ENCODE peak calls at places on chromosomes 11 and 22, in six cellular contexts. M, P, N, H, F and Y are unnamed samples.

GRCh38 chr11:88553204-88553603 is 215.7 kb upstream of the CTSC start:
- DNase-seq in N (no peak), P (peak; percentile 3), M (no peak), H (no peak), F (no peak), Y (no peak)

GRCh38 chr11:82845336-82846036 is 54.7 kb downstream of the PRCP start:
- DNase-seq in P (no peak), M (no peak), H (no peak), N (no peak), F (no peak), Y (no peak)

GRCh38 chr11:33207408-33207985 is 46.2 kb upstream of the CSTF3 start:
- DNase-seq in N (no peak), H (no peak), F (no peak), P (peak; percentile 11), M (no peak), Y (no peak)

GRCh38 chr11:118928870-118929495 is 3.3 kb upstream of the BCL9L start:
- DNase-seq in F (no peak), N (no peak), M (peak; percentile 91), P (peak; percentile 85), H (peak; percentile 57), Y (peak; percentile 44)

GRCh38 chr11:119029340-119030028 is 1.2 kb downstream of the SLC37A4 start:
- DNase-seq in F (no peak), N (peak; percentile 40), H (peak; percentile 97), P (no peak), M (no peak), Y (no peak)

GRCh38 chr11:123480290-123480815 is 50.3 kb downstream of the GRAMD1B start:
- DNase-seq in H (no peak), P (no peak), F (no peak), M (no peak), N (peak; percentile 50), Y (no peak)

GRCh38 chr11:15336016-15336415 is 221.3 kb downstream of the INSC start:
- DNase-seq in H (no peak), N (no peak), P (no peak), F (no peak), M (no peak), Y (no peak)

GRCh38 chr11:59559886-59560285 is 48.5 kb downstream of the OR4D9 start:
- DNase-seq in F (no peak), H (no peak), P (no peak), N (no peak), M (no peak), Y (no peak)

GRCh38 chr11:105862736-105863367 is 159.2 kb downstream of the MSANTD4 start:
- DNase-seq in N (peak; percentile 7), H (peak; percentile 49), M (no peak), F (peak; percentile 13), P (peak; percentile 65), Y (no peak)

GRCh38 chr22:17376950-17377349 is 7.7 kb downstream of the CECR2 start:
- DNase-seq in P (no peak), H (no peak), N (no peak), M (no peak), F (no peak), Y (no peak)

GRCh38 chr11:68863553-68864265 is 22.0 kb upstream of the CPT1A start:
- DNase-seq in N (no peak), H (no peak), F (no peak), M (no peak), P (no peak), Y (no peak)

GRCh38 chr11:61059260-61059752 is 43.0 kb upstream of the CD5 start:
- DNase-seq in H (no peak), P (no peak), N (no peak), F (no peak), M (peak; percentile 52), Y (no peak)

GRCh38 chr11:48172818-48173609 is 43.6 kb upstream of the OR4B1 start:
- DNase-seq in F (peak; percentile 39), N (peak; percentile 73), M (peak; percentile 82), P (peak; percentile 89), H (peak; percentile 56), Y (no peak)

GRCh38 chr22:42269407-42270177 is 861 bp downstream of the TCF20 start:
- DNase-seq in P (peak; percentile 73), N (peak; percentile 86), M (peak; percentile 87), H (peak; percentile 84), F (no peak), Y (peak; percentile 54)

GRCh38 chr11:90630176-90630575 is 407.3 kb upstream of the CHORDC1 start:
- DNase-seq in F (no peak), M (no peak), P (no peak), N (no peak), H (no peak), Y (no peak)

GRCh38 chr11:66973956-66974585 is 1.0 kb upstream of the C11orf86 start:
- DNase-seq in N (no peak), F (no peak), P (no peak), H (no peak), M (no peak), Y (no peak)

GRCh38 chr11:30459821-30460220 is 126.3 kb downstream of the MPPED2 start:
- DNase-seq in M (no peak), P (no peak), H (no peak), F (no peak), N (no peak), Y (no peak)